ENCODE peak calls at places on chromosome 6, in four cellular contexts. R is adrenal gland; I is cerebellar cortex; Q is activated CD8-positive, alpha-beta memory T cell treated with anti-CD3 and anti-CD28 coated beads for 24 hours. W is an unnamed sample.

GRCh38 chr6:80618953-80619352 is 512.5 kb downstream of the BCKDHB start:
- DNase-seq in R (no peak), I (no peak), Q (no peak), W (no peak)

GRCh38 chr6:127013865-127014264 is 104.6 kb upstream of the RSPO3 start:
- DNase-seq in R (no peak), I (no peak), Q (no peak), W (no peak)

GRCh38 chr6:24910850-24911712 is 24.7 kb downstream of the RIPOR2 start:
- DNase-seq in R (peak; percentile 53), I (no peak), Q (peak; percentile 84), W (no peak)

GRCh38 chr6:40439401-40439800 is 147.8 kb downstream of the LRFN2 start:
- DNase-seq in R (no peak), I (no peak), Q (no peak), W (no peak)

GRCh38 chr6:3138341-3138740 is 19.0 kb downstream of the TUBB2A start:
- DNase-seq in R (no peak), I (no peak), Q (no peak), W (no peak)

GRCh38 chr6:14673201-14673600 is 555.6 kb downstream of the CD83 start:
- DNase-seq in R (no peak), I (no peak), Q (no peak), W (no peak)

GRCh38 chr6:91786474-91787184 is 1199.8 kb upstream of the MAP3K7 start:
- DNase-seq in R (no peak), I (no peak), Q (no peak), W (no peak)

GRCh38 chr6:114272582-114272981 is 70.2 kb downstream of the HS3ST5 start:
- DNase-seq in R (no peak), I (no peak), Q (no peak), W (no peak)

GRCh38 chr6:44304282-44305199 is 8.6 kb downstream of the AARS2 start:
- DNase-seq in R (no peak), I (peak; percentile 74), Q (peak; percentile 75), W (peak; percentile 81)

W was measured in K562.